ENCODE peak calls at places on chromosomes 11 and 22, in nine cellular contexts. F, C, M, Y, Q, R, L, Z and N are unnamed samples.

GRCh38 chr22:48477031-48477721 is 1350.5 kb downstream of the BRD1 start:
- DNase-seq in Y (no peak), L (no peak), F (no peak), C (no peak), R (no peak), Z (no peak), Q (no peak), M (peak), N (no peak)

GRCh38 chr22:31616315-31616980 is 45.6 kb downstream of the PISD start:
- DNase-seq in Z (no peak), Q (no peak), C (no peak), L (no peak), F (no peak), R (no peak), Y (no peak), M (peak), N (no peak)

GRCh38 chr11:111329306-111330204 is 31.2 kb downstream of the POU2AF3 start:
- DNase-seq in Q (peak), L (peak), Y (no peak), M (no peak), Z (no peak), C (no peak), R (no peak), F (no peak), N (no peak)

GRCh38 chr11:65089621-65090020 is 5.6 kb downstream of the ZFPL1 start:
- DNase-seq in R (no peak), Z (no peak), L (no peak), M (no peak), Q (no peak), C (no peak), F (no peak), Y (no peak), N (no peak)

GRCh38 chr11:8963569-8964323 is 496 bp downstream of the TMEM9B start:
- DNase-seq in Q (no peak), Y (peak), L (peak), C (no peak), F (peak), R (peak), M (peak), Z (peak), N (peak)

GRCh38 chr11:33835143-33835878 is 56.6 kb downstream of the LMO2 start:
- DNase-seq in M (no peak), F (peak), L (peak), Z (no peak), Q (no peak), R (peak), Y (peak), C (no peak), N (peak)

GRCh38 chr11:64357904-64358535 is 942 bp upstream of the RPS6KA4 start:
- DNase-seq in Z (no peak), R (no peak), Y (no peak), Q (no peak), L (no peak), C (no peak), M (peak), F (peak), N (peak)

GRCh38 chr11:76095891-76096290 is 110.4 kb downstream of the WNT11 start:
- DNase-seq in M (no peak), Y (no peak), L (no peak), R (no peak), F (no peak), C (no peak), Q (no peak), Z (no peak), N (no peak)

GRCh38 chr11:87421422-87421821 is 383.7 kb downstream of the TMEM135 start:
- DNase-seq in L (peak), Z (peak), C (peak), M (no peak), Y (peak), R (peak), F (peak), Q (peak), N (peak)

GRCh38 chr11:79419120-79419519 is 21.7 kb downstream of the TENM4 start:
- DNase-seq in L (peak), Z (no peak), M (no peak), R (no peak), Q (no peak), Y (no peak), C (no peak), F (peak), N (peak)

GRCh38 chr11:47443028-47443700 is 5.8 kb downstream of the RAPSN start:
- DNase-seq in R (no peak), Q (peak), Z (no peak), L (no peak), C (no peak), Y (no peak), F (peak), M (no peak), N (no peak)

GRCh38 chr11:123977731-123978347 is at the start of gene OR10S1:
- DNase-seq in Z (no peak), Q (no peak), Y (no peak), C (no peak), R (no peak), M (no peak), F (peak), L (peak), N (peak)

GRCh38 chr22:42794551-42795510 is 62.2 kb downstream of the ARFGAP3 start:
- DNase-seq in Y (no peak), Z (no peak), M (no peak), R (no peak), F (no peak), C (no peak), L (no peak), Q (no peak), N (no peak)

GRCh38 chr11:129295746-129296145 is 79.9 kb upstream of the BARX2 start:
- DNase-seq in M (no peak), R (no peak), L (peak), C (no peak), F (no peak), Z (no peak), Y (peak), Q (no peak), N (no peak)

GRCh38 chr11:73838443-73839122 is 38.1 kb downstream of the COA4 start:
- DNase-seq in L (peak), M (no peak), Y (peak), Q (no peak), R (no peak), F (peak), Z (no peak), C (no peak), N (no peak)

GRCh38 chr11:19201737-19202605 is at the start of gene CSRP3:
- DNase-seq in Q (no peak), F (no peak), Y (no peak), M (no peak), C (no peak), L (peak), Z (no peak), R (no peak), N (no peak)

GRCh38 chr11:17639781-17640180 is 79.6 kb upstream of the MYOD1 start:
- DNase-seq in L (no peak), R (no peak), F (no peak), C (no peak), Z (no peak), Y (no peak), M (no peak), Q (no peak), N (no peak)

GRCh38 chr11:5703741-5704536 is 14.3 kb downstream of the TRIM22 start:
- DNase-seq in Y (no peak), C (no peak), M (no peak), R (no peak), L (no peak), Z (no peak), Q (no peak), F (no peak), N (no peak)

GRCh38 chr22:43511276-43511910 is 99.6 kb downstream of the MPPED1 start:
- DNase-seq in Z (no peak), L (no peak), R (no peak), Y (no peak), Q (no peak), M (no peak), C (no peak), F (no peak), N (no peak)

GRCh38 chr11:70523384-70524095 is 125.2 kb downstream of the CTTN start:
- DNase-seq in Z (no peak), C (no peak), Q (no peak), M (no peak), R (no peak), Y (no peak), L (no peak), F (no peak), N (no peak)